ENCODE peak calls at places on chromosomes 12 and 14, in five cellular contexts. Y, A, L, P and T are unnamed samples.
A peak's percentile ranks its signal among the peaks of the same experiment; 100 is the strongest.

GRCh38 chr14:59347915-59348314 is 117.3 kb downstream of the GPR135 start:
- DNase-seq in Y (no peak), A (no peak), L (no peak), P (no peak), T (no peak)

GRCh38 chr12:11673666-11674464 is 24.4 kb downstream of the ETV6 start:
- DNase-seq in Y (no peak), A (no peak), L (peak; percentile 48), P (no peak), T (no peak)

GRCh38 chr12:108833355-108833733 is 24.0 kb downstream of the SSH1 start:
- DNase-seq in Y (peak; percentile 91), A (peak; percentile 87), L (peak; percentile 96), P (no peak), T (peak; percentile 64)

GRCh38 chr14:50000215-50001145 is 107.6 kb downstream of the ARF6 start:
- DNase-seq in Y (peak; percentile 73), A (peak; percentile 63), L (peak; percentile 94), P (peak; percentile 13), T (peak; percentile 83)

GRCh38 chr12:47135578-47135977 is 55.8 kb upstream of the AMIGO2 start:
- DNase-seq in Y (no peak), A (no peak), L (no peak), P (no peak), T (no peak)

GRCh38 chr12:27807063-27807703 is 27.1 kb upstream of the MANSC4 start:
- DNase-seq in Y (no peak), A (no peak), L (no peak), P (no peak), T (no peak)

GRCh38 chr12:95336387-95337067 is 118.9 kb downstream of the VEZT start:
- DNase-seq in Y (peak; percentile 91), A (peak; percentile 46), L (peak; percentile 81), P (peak; percentile 81), T (peak; percentile 41)

GRCh38 chr12:117141097-117141898 is 42.1 kb upstream of the TESC start:
- DNase-seq in Y (no peak), A (no peak), L (no peak), P (no peak), T (peak; percentile 42)

GRCh38 chr14:99351166-99352007 is 79.4 kb upstream of the BCL11B start:
- DNase-seq in Y (no peak), A (no peak), L (no peak), P (no peak), T (no peak)
- TF ChIP-seq CTCF in Y (no peak), A (no peak), L (no peak), P (no peak), T (no peak)

DNA sequence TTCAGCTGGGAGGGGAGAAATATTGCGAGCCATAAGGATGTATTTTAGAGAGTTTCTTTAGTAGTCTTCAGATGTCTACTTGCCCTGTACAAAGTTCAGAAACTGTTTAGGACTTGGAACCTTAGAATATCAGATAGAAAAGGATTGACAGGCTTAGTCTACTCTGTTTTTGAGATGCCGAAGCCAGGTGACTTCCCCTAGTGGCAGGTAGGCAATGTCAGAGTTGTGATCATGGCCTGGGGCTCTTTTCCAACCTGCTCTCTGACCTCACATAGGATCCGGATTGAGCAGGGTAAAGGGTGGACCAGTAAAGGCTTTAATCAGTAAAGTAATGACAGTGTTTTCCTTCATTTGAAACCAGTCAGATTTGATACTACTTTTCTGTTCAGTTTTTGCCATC is 59.6 kb downstream of the PRKCH start:
- DNase-seq in Y (no peak), A (no peak), L (no peak), P (no peak), T (no peak)
- TF ChIP-seq CTCF in Y (no peak), A (no peak), L (no peak), P (peak; percentile 5), T (no peak)

DNA sequence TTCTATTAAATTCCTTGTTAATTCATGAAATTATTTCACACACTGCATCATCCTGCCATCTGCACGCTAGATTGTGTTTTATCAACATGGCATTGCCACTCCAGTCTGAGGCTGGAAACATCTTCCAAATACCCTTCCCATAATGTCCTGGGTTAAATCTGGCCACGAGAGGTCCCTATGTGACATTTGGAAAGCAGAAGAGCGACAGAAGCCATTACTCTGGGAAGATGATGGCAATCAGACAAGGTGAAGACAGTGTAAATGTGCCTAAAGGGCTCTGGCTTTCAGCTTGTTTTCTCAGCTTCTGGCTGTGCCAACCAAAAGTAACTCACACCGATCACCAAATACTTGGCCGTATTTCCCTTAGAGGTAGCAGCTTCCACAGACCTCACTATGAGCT is 144.8 kb downstream of the CAPZA3 start:
- DNase-seq in Y (no peak), A (no peak), L (no peak), P (no peak), T (no peak)
- TF ChIP-seq CTCF in Y (no peak), A (no peak), L (no peak), P (no peak), T (no peak)

GRCh38 chr14:77543637-77544334 is 45.2 kb upstream of the ISM2 start:
- DNase-seq in Y (peak; percentile 36), A (no peak), L (peak; percentile 45), P (no peak), T (no peak)

GRCh38 chr14:77549451-77549850 is 50.8 kb upstream of the ISM2 start:
- DNase-seq in Y (no peak), A (no peak), L (no peak), P (no peak), T (no peak)

GRCh38 chr14:77543240-77543551 is 44.6 kb upstream of the ISM2 start:
- DNase-seq in Y (no peak), A (no peak), L (peak; percentile 14), P (no peak), T (no peak)

GRCh38 chr14:77544571-77544970 is 46.0 kb upstream of the ISM2 start:
- DNase-seq in Y (peak; percentile 8), A (no peak), L (no peak), P (peak; percentile 47), T (no peak)

GRCh38 chr14:77547512-77547911 is 48.9 kb upstream of the ISM2 start:
- DNase-seq in Y (no peak), A (no peak), L (no peak), P (no peak), T (no peak)
- TF ChIP-seq CTCF in Y (peak; percentile 14), A (no peak), L (peak; percentile 10), P (peak; percentile 17), T (no peak)